ENCODE peak calls at places on chromosomes 4 and X, in four cellular contexts. J, H, D and Z are unnamed samples.

GRCh38 chr4:144782345-144782744 is 136.4 kb downstream of the HHIP start:
- DNase-seq in J (no peak), H (no peak), D (no peak), Z (no peak)

GRCh38 chr4:65007841-65008439 is 598.7 kb upstream of the TECRL start:
- DNase-seq in J (no peak), H (peak; percentile 66), D (no peak), Z (peak; percentile 6)

GRCh38 chr4:174318829-174319764 is 35.4 kb downstream of the CEP44 start:
- DNase-seq in J (peak; percentile 18), H (peak; percentile 71), D (no peak), Z (no peak)

GRCh38 chr4:88646528-88647280 is 50.9 kb downstream of the NAP1L5 start:
- DNase-seq in J (no peak), H (no peak), D (no peak), Z (no peak)

GRCh38 chr4:137180349-137180748 is 351.9 kb downstream of the PCDH18 start:
- DNase-seq in J (no peak), H (no peak), D (no peak), Z (no peak)

GRCh38 chr4:138050601-138051000 is 191.5 kb downstream of the SLC7A11 start:
- DNase-seq in J (no peak), H (no peak), D (no peak), Z (no peak)

GRCh38 chrX:69136546-69137331 is 28.5 kb downstream of the PJA1 start:
- DNase-seq in J (no peak), H (no peak), D (no peak), Z (no peak)

GRCh38 chr4:16269742-16270522 is 43.7 kb upstream of the TAPT1 start:
- DNase-seq in J (no peak), H (peak; percentile 97), D (no peak), Z (no peak)

GRCh38 chrX:119871599-119872395 is at the start of the genes NDUFA1 and RNF113A:
- DNase-seq in J (peak; percentile 96), H (peak; percentile 79), D (peak; percentile 41), Z (no peak)

GRCh38 chr4:151227731-151228130 is 49.2 kb upstream of the PRSS48 start:
- DNase-seq in J (no peak), H (peak; percentile 96), D (peak; percentile 18), Z (peak; percentile 66)

GRCh38 chrX:14832591-14832990 is 40.3 kb downstream of the FANCB start:
- DNase-seq in J (no peak), H (peak; percentile 5), D (no peak), Z (no peak)

GRCh38 chr4:148730766-148731165 is 288.6 kb upstream of the NR3C2 start:
- DNase-seq in J (no peak), H (no peak), D (no peak), Z (peak; percentile 30)

GRCh38 chr4:156803056-156803455 is 168.5 kb downstream of the PDGFC start:
- DNase-seq in J (no peak), H (peak; percentile 76), D (no peak), Z (no peak)

GRCh38 chr4:130068072-130068471 is 972.1 kb downstream of the C4orf33 start:
- DNase-seq in J (no peak), H (no peak), D (no peak), Z (no peak)

GRCh38 chr4:40316333-40316781 is 18.8 kb upstream of the CHRNA9 start:
- DNase-seq in J (peak; percentile 53), H (peak; percentile 98), D (peak; percentile 67), Z (peak; percentile 73)

GRCh38 chr4:75990129-75990528 is 616 bp downstream of the SDAD1 start:
- DNase-seq in J (no peak), H (peak; percentile 14), D (no peak), Z (no peak)

GRCh38 chrX:72071213-72071612 is 60.5 kb downstream of the RTL5 start:
- DNase-seq in J (no peak), H (no peak), D (no peak), Z (no peak)

GRCh38 chr4:173494013-173494970 is 35.7 kb downstream of the HAND2 start:
- DNase-seq in J (peak; percentile 38), H (peak; percentile 77), D (peak; percentile 41), Z (no peak)

GRCh38 chr4:183349673-183350072 is 27.4 kb upstream of the CLDN24 start:
- DNase-seq in J (no peak), H (peak; percentile 55), D (no peak), Z (no peak)

GRCh38 chr4:151356510-151356909 is 31.1 kb upstream of the SH3D19 start:
- DNase-seq in J (no peak), H (peak; percentile 59), D (no peak), Z (no peak)

GRCh38 chrX:42755820-42756219 is 22.1 kb downstream of the PPP1R2C start:
- DNase-seq in J (no peak), H (peak; percentile 68), D (no peak), Z (peak; percentile 22)

GRCh38 chr4:154626793-154627484 is 14.5 kb upstream of the FGG start:
- DNase-seq in J (peak; percentile 73), H (peak; percentile 53), D (no peak), Z (no peak)

GRCh38 chr4:183249854-183250253 is 70.2 kb downstream of the CLDN22 start:
- DNase-seq in J (no peak), H (peak; percentile 63), D (no peak), Z (no peak)

GRCh38 chrX:149522914-149523313 is 17.8 kb upstream of the IDS start:
- DNase-seq in J (no peak), H (no peak), D (no peak), Z (no peak)

GRCh38 chrX:13952581-13952980 is 77.1 kb downstream of the GEMIN8 start:
- DNase-seq in J (no peak), H (no peak), D (no peak), Z (no peak)

GRCh38 chr4:16120720-16121119 is 36.9 kb upstream of the PROM1 start:
- DNase-seq in J (peak; percentile 1), H (no peak), D (no peak), Z (no peak)

GRCh38 chr4:110615366-110616161 is 7.3 kb downstream of the PITX2 start:
- DNase-seq in J (no peak), H (no peak), D (no peak), Z (no peak)

GRCh38 chrX:153944140-153944799 is at the start of gene RENBP:
- DNase-seq in J (no peak), H (no peak), D (no peak), Z (no peak)

DNA sequence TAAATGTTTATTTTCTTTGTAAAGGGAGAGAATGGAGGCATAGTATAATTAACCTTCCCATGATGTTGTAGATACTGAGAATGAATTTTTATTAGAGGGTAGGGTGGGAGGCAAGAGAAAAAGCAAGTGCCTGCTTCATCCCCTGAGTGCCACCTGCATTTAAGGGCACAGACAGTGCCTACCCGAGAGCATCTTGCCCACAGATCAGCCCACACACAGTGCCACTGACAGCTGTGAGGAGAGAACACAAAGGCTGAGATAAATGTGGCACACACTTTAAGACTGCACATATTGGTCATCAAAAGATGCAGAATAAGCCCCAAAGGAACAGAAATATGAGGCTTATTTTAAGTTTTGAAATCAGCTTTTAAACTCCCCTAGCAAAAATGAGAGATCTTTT is 250.8 kb downstream of the SLC39A8 start:
- DNase-seq in J (no peak), H (no peak), D (no peak), Z (no peak)
- TF ChIP-seq CTCF in J (no peak), H (no peak), D (no peak), Z (no peak)

GRCh38 chr4:159829184-159829583 is 726.3 kb downstream of the RAPGEF2 start:
- DNase-seq in J (no peak), H (no peak), D (no peak), Z (no peak)

GRCh38 chr4:159823743-159824142 is 720.9 kb downstream of the RAPGEF2 start:
- DNase-seq in J (no peak), H (no peak), D (no peak), Z (no peak)

GRCh38 chr4:159828687-159829086 is 725.8 kb downstream of the RAPGEF2 start:
- DNase-seq in J (no peak), H (no peak), D (no peak), Z (no peak)
- H3K4me3 ChIP-seq in J (no peak overlapping the region), H (no peak overlapping the region), D (no peak overlapping the region), Z (no peak overlapping the region)

DNA sequence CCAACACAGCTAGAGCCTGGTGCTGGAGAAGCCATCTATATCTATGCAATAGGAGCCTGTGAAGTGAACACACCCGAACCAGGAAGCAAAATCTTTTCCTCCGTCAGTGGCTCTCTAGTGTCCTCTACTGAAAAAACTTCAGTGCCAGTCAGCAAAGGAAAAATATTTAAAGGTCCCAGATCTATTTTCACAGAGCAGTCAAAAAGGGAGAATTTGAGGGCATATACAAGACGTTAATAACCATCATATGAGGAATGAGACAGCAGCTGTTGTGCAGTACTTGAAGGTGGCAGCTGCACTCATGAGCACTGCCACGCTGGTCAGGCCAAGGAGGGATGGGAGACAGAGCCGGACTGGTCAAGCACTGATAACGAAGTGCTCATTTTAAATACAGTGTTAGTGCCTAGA is 14.4 kb downstream of the MCUB start:
- DNase-seq in J (no peak), H (peak; percentile 39), D (no peak), Z (no peak)
- TF ChIP-seq CTCF in J (peak; percentile 36), H (peak; percentile 32), D (peak; percentile 20), Z (peak; percentile 37)

DNA sequence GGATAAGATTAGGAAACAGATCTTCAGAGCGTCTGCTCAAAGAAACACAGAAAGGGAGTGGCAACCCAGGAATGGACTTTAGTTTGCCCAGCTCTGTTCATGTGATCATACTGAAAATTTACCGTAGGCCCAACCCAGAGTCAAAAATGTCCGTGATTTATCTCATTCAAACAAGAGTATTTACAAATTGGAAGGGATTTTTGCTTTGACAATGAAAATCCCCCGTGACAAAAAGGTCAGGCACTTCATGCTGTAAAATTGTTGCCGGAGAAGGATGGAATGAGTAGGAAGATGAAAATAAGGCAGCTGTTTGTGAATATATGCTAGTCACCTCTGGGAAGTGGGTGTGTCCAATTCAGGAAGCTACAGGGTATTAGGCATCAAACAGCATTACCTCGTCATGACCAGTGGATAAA is 1.2 kb downstream of the SULT1B1 start:
- DNase-seq in J (no peak), H (no peak), D (no peak), Z (no peak)
- H3K4me3 ChIP-seq in J (no peak overlapping the region), H (no peak overlapping the region), D (no peak overlapping the region), Z (no peak overlapping the region)

DNA sequence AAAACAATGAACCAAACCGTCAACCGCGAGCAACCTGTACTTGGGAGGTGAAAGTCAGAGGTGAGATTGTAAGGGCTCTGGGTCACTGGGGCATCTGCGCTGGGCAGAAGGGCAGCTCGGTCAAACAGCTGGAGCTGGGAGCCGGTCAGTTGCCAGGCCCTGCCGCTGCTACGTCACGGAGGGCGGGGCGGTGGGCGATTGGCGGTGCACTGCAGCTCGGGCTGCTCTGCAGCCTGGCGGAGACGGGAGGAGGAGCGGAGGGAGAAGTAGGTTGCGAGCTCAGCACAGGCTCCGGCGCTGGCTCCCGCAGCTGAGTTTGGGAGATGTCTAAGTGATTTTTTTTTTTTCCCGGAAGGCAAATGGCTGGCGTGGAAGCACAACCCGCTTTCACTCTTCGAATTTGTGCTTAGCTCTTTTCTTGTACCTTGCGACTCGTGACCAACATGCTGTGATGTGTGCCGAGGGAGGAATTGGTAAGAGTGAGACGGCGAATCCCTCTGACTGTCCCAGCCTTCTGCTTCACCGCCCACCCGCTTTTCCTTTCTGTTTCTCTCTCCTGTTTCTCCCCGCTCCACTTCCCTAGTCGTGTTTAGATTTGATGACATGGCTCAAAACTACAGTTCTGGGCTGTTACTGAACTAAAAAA is at the start of gene ATP10D:
- DNase-seq in J (peak; percentile 90), H (peak; percentile 94), D (peak; percentile 79), Z (peak; percentile 64)
- TF ChIP-seq CTCF in J (peak; percentile 15), H (peak; percentile 16), D (peak; percentile 33), Z (peak; percentile 7)

DNA sequence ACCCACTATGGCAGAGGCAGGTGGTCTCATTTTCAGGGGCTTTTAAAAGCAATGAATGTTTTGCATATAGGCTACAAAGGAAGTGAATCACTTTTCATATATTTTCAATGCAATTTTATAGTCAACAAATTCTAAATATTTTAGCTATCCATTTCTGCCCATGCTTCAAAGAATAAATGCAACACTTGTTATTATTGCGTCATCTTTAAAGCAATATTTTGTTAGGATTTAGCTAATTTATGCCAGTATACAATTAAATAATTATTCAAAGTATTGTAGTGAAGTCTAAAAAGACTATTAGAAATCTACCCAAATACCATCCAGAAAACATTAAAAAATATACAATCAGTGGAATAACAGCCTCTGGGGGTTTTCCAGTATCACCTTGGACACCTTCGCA is 509.1 kb upstream of the SPANXN1 start:
- DNase-seq in J (no peak), H (no peak), D (no peak), Z (no peak)
- H3K4me3 ChIP-seq in J (no peak overlapping the region), H (no peak overlapping the region), D (no peak overlapping the region), Z (no peak overlapping the region)